ENCODE peak calls at places on chromosomes 4 and X, in six cellular contexts. One of them, this sample, is unnamed.

GRCh38 chr4:106530816-106531215 is 162.2 kb upstream of the GIMD1 start:
- DNase-seq in IMR-90: no peak
- DNase-seq in mesenchymal stem cell: peak; percentile 18
- DNase-seq in H1: no peak
- DNase-seq in H9: no peak
- DNase-seq in trophoblast cell: no peak
- DNase-seq in this sample: no peak

GRCh38 chr4:26062221-26062620 is 148.2 kb downstream of the SMIM20 start:
- DNase-seq in IMR-90: peak; percentile 74
- DNase-seq in mesenchymal stem cell: no peak
- DNase-seq in H1: no peak
- DNase-seq in H9: no peak
- DNase-seq in trophoblast cell: no peak
- DNase-seq in this sample: no peak

GRCh38 chr4:73770917-73771316 is 30.5 kb downstream of the CXCL8 start:
- DNase-seq in IMR-90: no peak
- DNase-seq in mesenchymal stem cell: no peak
- DNase-seq in H1: no peak
- DNase-seq in H9: no peak
- DNase-seq in trophoblast cell: no peak
- DNase-seq in this sample: no peak

GRCh38 chrX:31297881-31298280 is 226.0 kb upstream of the FTHL17 start:
- DNase-seq in IMR-90: no peak
- DNase-seq in mesenchymal stem cell: no peak
- DNase-seq in H1: no peak
- DNase-seq in H9: no peak
- DNase-seq in trophoblast cell: no peak
- DNase-seq in this sample: no peak

GRCh38 chrX:41421071-41421729 is 25.9 kb upstream of the NYX start:
- DNase-seq in IMR-90: no peak
- DNase-seq in mesenchymal stem cell: no peak
- DNase-seq in H1: no peak
- DNase-seq in H9: no peak
- DNase-seq in trophoblast cell: no peak
- DNase-seq in this sample: no peak

GRCh38 chr4:110808371-110808878 is 185.5 kb upstream of the PITX2 start:
- DNase-seq in IMR-90: peak; percentile 65
- DNase-seq in mesenchymal stem cell: peak; percentile 17
- DNase-seq in H1: no peak
- DNase-seq in H9: no peak
- DNase-seq in trophoblast cell: peak; percentile 2
- DNase-seq in this sample: no peak

GRCh38 chr4:29852537-29852936 is 867.6 kb upstream of the PCDH7 start:
- DNase-seq in IMR-90: no peak
- DNase-seq in mesenchymal stem cell: no peak
- DNase-seq in H1: no peak
- DNase-seq in H9: no peak
- DNase-seq in trophoblast cell: no peak
- DNase-seq in this sample: no peak

GRCh38 chrX:136055651-136056221 is 70.5 kb downstream of the SLC9A6 start:
- DNase-seq in IMR-90: peak; percentile 82
- DNase-seq in mesenchymal stem cell: peak; percentile 90
- DNase-seq in H1: no peak
- DNase-seq in H9: no peak
- DNase-seq in trophoblast cell: peak; percentile 35
- DNase-seq in this sample: no peak

GRCh38 chr4:166435449-166435848 is 562.4 kb downstream of the TLL1 start:
- DNase-seq in IMR-90: peak; percentile 12
- DNase-seq in mesenchymal stem cell: peak; percentile 45
- DNase-seq in H1: no peak
- DNase-seq in H9: no peak
- DNase-seq in trophoblast cell: peak; percentile 52
- DNase-seq in this sample: no peak

GRCh38 chrX:44935640-44936039 is 62.7 kb downstream of the KDM6A start:
- DNase-seq in IMR-90: no peak
- DNase-seq in mesenchymal stem cell: no peak
- DNase-seq in H1: no peak
- DNase-seq in H9: no peak
- DNase-seq in trophoblast cell: peak; percentile 85
- DNase-seq in this sample: no peak

GRCh38 chrX:107700317-107700774 is 72.0 kb downstream of the PRPS1 start:
- DNase-seq in IMR-90: no peak
- DNase-seq in mesenchymal stem cell: peak; percentile 79
- DNase-seq in H1: no peak
- DNase-seq in H9: no peak
- DNase-seq in trophoblast cell: peak; percentile 72
- DNase-seq in this sample: no peak

GRCh38 chrX:13420545-13421183 is 100.8 kb upstream of the ATXN3L start:
- DNase-seq in IMR-90: no peak
- DNase-seq in mesenchymal stem cell: no peak
- DNase-seq in H1: no peak
- DNase-seq in H9: no peak
- DNase-seq in trophoblast cell: no peak
- DNase-seq in this sample: no peak

GRCh38 chrX:13415551-13415950 is 95.7 kb upstream of the ATXN3L start:
- DNase-seq in IMR-90: no peak
- DNase-seq in mesenchymal stem cell: no peak
- DNase-seq in H1: no peak
- DNase-seq in H9: no peak
- DNase-seq in trophoblast cell: no peak
- DNase-seq in this sample: no peak

GRCh38 chrX:13419276-13419675 is 99.4 kb upstream of the ATXN3L start:
- DNase-seq in IMR-90: no peak
- DNase-seq in mesenchymal stem cell: no peak
- DNase-seq in H1: no peak
- DNase-seq in H9: no peak
- DNase-seq in trophoblast cell: no peak
- DNase-seq in this sample: no peak

GRCh38 chrX:13418126-13419091 is 98.6 kb upstream of the ATXN3L start:
- DNase-seq in IMR-90: peak; percentile 31
- DNase-seq in mesenchymal stem cell: no peak
- DNase-seq in H1: no peak
- DNase-seq in H9: no peak
- DNase-seq in trophoblast cell: no peak
- DNase-seq in this sample: no peak

GRCh38 chrX:13419918-13420317 is 100.1 kb upstream of the ATXN3L start:
- DNase-seq in IMR-90: no peak
- DNase-seq in mesenchymal stem cell: no peak
- DNase-seq in H1: no peak
- DNase-seq in H9: no peak
- DNase-seq in trophoblast cell: no peak
- DNase-seq in this sample: no peak
- H3K27me3 ChIP-seq in IMR-90: no peaks in the 10 kb centered on the region
- H3K27me3 ChIP-seq in mesenchymal stem cell: no peaks in the 10 kb centered on the region
- H3K27me3 ChIP-seq in H1: no peaks in the 10 kb centered on the region
- H3K27me3 ChIP-seq in H9: no peaks in the 10 kb centered on the region
- H3K27me3 ChIP-seq in trophoblast cell: no peaks in the 10 kb centered on the region
- H3K27me3 ChIP-seq in this sample: no peaks in the 10 kb centered on the region

GRCh38 chr4:183444953-183445543 is 612 bp downstream of the CDKN2AIP start:
- DNase-seq in IMR-90: no peak
- DNase-seq in mesenchymal stem cell: no peak
- DNase-seq in H1: no peak
- DNase-seq in H9: no peak
- DNase-seq in trophoblast cell: peak; percentile 25
- DNase-seq in this sample: no peak

GRCh38 chr4:183443609-183444148 is 757 bp upstream of the CDKN2AIP start:
- DNase-seq in IMR-90: peak; percentile 52
- DNase-seq in mesenchymal stem cell: no peak
- DNase-seq in H1: no peak
- DNase-seq in H9: peak; percentile 78
- DNase-seq in trophoblast cell: peak; percentile 66
- DNase-seq in this sample: no peak

GRCh38 chr4:183438458-183439113 is 5.8 kb upstream of the CDKN2AIP start:
- DNase-seq in IMR-90: peak; percentile 97
- DNase-seq in mesenchymal stem cell: peak; percentile 76
- DNase-seq in H1: no peak
- DNase-seq in H9: no peak
- DNase-seq in trophoblast cell: peak; percentile 89
- DNase-seq in this sample: no peak

GRCh38 chr4:183444149-183444952 is at the start of gene CDKN2AIP:
- DNase-seq in IMR-90: peak; percentile 90
- DNase-seq in mesenchymal stem cell: peak; percentile 95
- DNase-seq in H1: peak; percentile 90
- DNase-seq in H9: peak; percentile 94
- DNase-seq in trophoblast cell: peak; percentile 95
- DNase-seq in this sample: peak; percentile 96

GRCh38 chr4:183441276-183441675 is 3.2 kb upstream of the CDKN2AIP start:
- DNase-seq in IMR-90: no peak
- DNase-seq in mesenchymal stem cell: no peak
- DNase-seq in H1: no peak
- DNase-seq in H9: no peak
- DNase-seq in trophoblast cell: peak; percentile 76
- DNase-seq in this sample: no peak
- H3K14ac ChIP-seq in IMR-90: no peak overlapping the region
- H3K14ac ChIP-seq in mesenchymal stem cell: no peak overlapping the region
- H3K14ac ChIP-seq in H1: no peak overlapping the region
- H3K14ac ChIP-seq in H9: no peak overlapping the region
- H3K14ac ChIP-seq in trophoblast cell: no peak overlapping the region
- H3K14ac ChIP-seq in this sample: no peak overlapping the region

DNA sequence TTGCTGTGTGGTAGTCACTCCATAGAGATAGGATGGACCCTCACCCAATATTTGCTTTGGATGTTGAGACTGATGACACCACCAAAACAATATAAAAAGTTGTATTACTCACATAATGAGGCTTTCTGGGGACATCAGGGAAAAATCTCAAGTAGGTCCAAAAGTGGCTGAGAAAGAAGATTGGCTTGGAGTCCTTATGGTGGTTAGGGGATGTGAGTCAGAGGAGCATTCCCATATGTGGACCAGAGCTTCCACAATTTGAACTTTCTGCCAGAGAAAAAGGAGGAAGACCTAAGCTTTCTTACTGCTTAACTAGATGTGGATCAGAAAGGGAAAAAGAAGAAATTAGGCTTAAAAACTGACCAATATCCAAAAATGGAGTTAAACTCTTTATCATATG is 460.5 kb downstream of the SH3BGRL start:
- DNase-seq in IMR-90: no peak
- DNase-seq in mesenchymal stem cell: no peak
- DNase-seq in H1: no peak
- DNase-seq in H9: no peak
- DNase-seq in trophoblast cell: no peak
- DNase-seq in this sample: no peak
- H3K9me3 ChIP-seq in IMR-90: peaks cover 3% of the 10 kb centered on the region
- H3K9me3 ChIP-seq in mesenchymal stem cell: no peaks in the 10 kb centered on the region
- H3K9me3 ChIP-seq in H1: no peaks in the 10 kb centered on the region
- H3K9me3 ChIP-seq in H9: peaks cover 40% of the 10 kb centered on the region
- H3K9me3 ChIP-seq in trophoblast cell: no peaks in the 10 kb centered on the region
- H3K9me3 ChIP-seq in this sample: no peaks in the 10 kb centered on the region

GRCh38 chr4:178196751-178197150 is 754.5 kb upstream of the AGA start:
- DNase-seq in IMR-90: no peak
- DNase-seq in mesenchymal stem cell: no peak
- DNase-seq in H1: no peak
- DNase-seq in H9: no peak
- DNase-seq in trophoblast cell: no peak
- DNase-seq in this sample: no peak

GRCh38 chr4:178192611-178193010 is 750.4 kb upstream of the AGA start:
- DNase-seq in IMR-90: no peak
- DNase-seq in mesenchymal stem cell: no peak
- DNase-seq in H1: no peak
- DNase-seq in H9: no peak
- DNase-seq in trophoblast cell: no peak
- DNase-seq in this sample: no peak
- H3K27me3 ChIP-seq in IMR-90: no peaks in the 10 kb centered on the region
- H3K27me3 ChIP-seq in mesenchymal stem cell: no peaks in the 10 kb centered on the region
- H3K27me3 ChIP-seq in H1: no peaks in the 10 kb centered on the region
- H3K27me3 ChIP-seq in H9: no peaks in the 10 kb centered on the region
- H3K27me3 ChIP-seq in trophoblast cell: no peaks in the 10 kb centered on the region
- H3K27me3 ChIP-seq in this sample: no peaks in the 10 kb centered on the region

GRCh38 chrX:292900-293897 is 12.0 kb downstream of the PLCXD1 start:
- DNase-seq in IMR-90: no peak
- DNase-seq in mesenchymal stem cell: no peak
- DNase-seq in H1: no peak
- DNase-seq in H9: no peak
- DNase-seq in trophoblast cell: no peak
- DNase-seq in this sample: no peak
- H3K14ac ChIP-seq in IMR-90: no peak overlapping the region
- H3K14ac ChIP-seq in mesenchymal stem cell: no peak overlapping the region
- H3K14ac ChIP-seq in H1: no peak overlapping the region
- H3K14ac ChIP-seq in H9: no peak overlapping the region
- H3K14ac ChIP-seq in trophoblast cell: no peak overlapping the region
- H3K14ac ChIP-seq in this sample: peak overlapping the region; percentile 56

GRCh38 chr4:58275856-58276255 is 1165.7 kb upstream of the IGFBP7 start:
- DNase-seq in IMR-90: no peak
- DNase-seq in mesenchymal stem cell: no peak
- DNase-seq in H1: no peak
- DNase-seq in H9: no peak
- DNase-seq in trophoblast cell: peak; percentile 86
- DNase-seq in this sample: no peak

GRCh38 chr4:58274553-58274952 is 1164.4 kb upstream of the IGFBP7 start:
- DNase-seq in IMR-90: no peak
- DNase-seq in mesenchymal stem cell: no peak
- DNase-seq in H1: no peak
- DNase-seq in H9: no peak
- DNase-seq in trophoblast cell: no peak
- DNase-seq in this sample: no peak
- H3K9me3 ChIP-seq in IMR-90: peaks cover 2% of the 10 kb centered on the region
- H3K9me3 ChIP-seq in mesenchymal stem cell: no peaks in the 10 kb centered on the region
- H3K9me3 ChIP-seq in H1: no peaks in the 10 kb centered on the region
- H3K9me3 ChIP-seq in H9: no peaks in the 10 kb centered on the region
- H3K9me3 ChIP-seq in trophoblast cell: peaks cover 4% of the 10 kb centered on the region
- H3K9me3 ChIP-seq in this sample: no peaks in the 10 kb centered on the region

GRCh38 chr4:8655411-8656184 is 63.0 kb downstream of the CPZ start:
- DNase-seq in IMR-90: no peak
- DNase-seq in mesenchymal stem cell: no peak
- DNase-seq in H1: no peak
- DNase-seq in H9: no peak
- DNase-seq in trophoblast cell: no peak
- DNase-seq in this sample: no peak
- H3K27me3 ChIP-seq in IMR-90: peaks cover 3% of the 10 kb centered on the region
- H3K27me3 ChIP-seq in mesenchymal stem cell: no peaks in the 10 kb centered on the region
- H3K27me3 ChIP-seq in H1: no peaks in the 10 kb centered on the region
- H3K27me3 ChIP-seq in H9: no peaks in the 10 kb centered on the region
- H3K27me3 ChIP-seq in trophoblast cell: no peaks in the 10 kb centered on the region
- H3K27me3 ChIP-seq in this sample: peaks cover 7% of the 10 kb centered on the region

GRCh38 chr4:100985576-100985975 is 361.8 kb downstream of the PPP3CA start:
- DNase-seq in IMR-90: no peak
- DNase-seq in mesenchymal stem cell: no peak
- DNase-seq in H1: no peak
- DNase-seq in H9: no peak
- DNase-seq in trophoblast cell: no peak
- DNase-seq in this sample: no peak
- H3K14ac ChIP-seq in IMR-90: no peak overlapping the region
- H3K14ac ChIP-seq in mesenchymal stem cell: no peak overlapping the region
- H3K14ac ChIP-seq in H1: no peak overlapping the region
- H3K14ac ChIP-seq in H9: no peak overlapping the region
- H3K14ac ChIP-seq in trophoblast cell: no peak overlapping the region
- H3K14ac ChIP-seq in this sample: no peak overlapping the region

DNA sequence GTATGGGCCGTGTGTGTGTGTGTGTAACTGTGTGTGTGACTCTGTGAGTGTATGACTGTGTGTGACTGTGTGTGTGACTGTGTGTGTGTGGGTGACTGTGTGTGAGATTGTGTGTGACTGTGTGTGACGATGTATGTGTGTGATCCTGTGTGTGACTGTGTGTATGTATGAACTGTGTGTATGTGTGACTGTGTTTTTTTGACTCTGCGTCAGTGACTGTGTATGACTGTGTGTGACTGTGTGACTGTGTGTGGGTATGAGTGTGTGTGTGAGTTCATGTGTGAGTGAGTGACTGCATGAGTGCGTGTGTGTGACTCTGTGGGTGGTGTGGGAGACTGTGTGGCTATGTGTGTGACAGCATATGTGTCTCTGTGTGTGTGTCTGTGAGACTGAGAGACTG is 81.8 kb downstream of the ZNF718 start:
- DNase-seq in IMR-90: no peak
- DNase-seq in mesenchymal stem cell: no peak
- DNase-seq in H1: no peak
- DNase-seq in H9: no peak
- DNase-seq in trophoblast cell: no peak
- DNase-seq in this sample: no peak
- H3K9me3 ChIP-seq in IMR-90: peaks cover 39% of the 10 kb centered on the region
- H3K9me3 ChIP-seq in mesenchymal stem cell: peaks cover 52% of the 10 kb centered on the region
- H3K9me3 ChIP-seq in H1: peaks cover 45% of the 10 kb centered on the region
- H3K9me3 ChIP-seq in H9: peaks cover 62% of the 10 kb centered on the region
- H3K9me3 ChIP-seq in trophoblast cell: peaks cover 32% of the 10 kb centered on the region
- H3K9me3 ChIP-seq in this sample: peaks cover 84% of the 10 kb centered on the region

This sample was measured in neuronal stem cell.